ENCODE peak calls at places on chromosomes 1 and 21, in nine cellular contexts. E is dorsolateral prefrontal cortex, L is tibial nerve, J is IMR-90, W is OCI-LY7, U is upper lobe of right lung, C is HCT116, F is thyroid gland, O is endothelial cell. G is an unnamed sample.

GRCh38 chr1:248837045-248837793 is 805 bp upstream of the ZNF672 start:
- DNase-seq in J (no peak), L (no peak), O (no peak), C (no peak), F (no peak), E (no peak), W (no peak), U (no peak), G (no peak)

GRCh38 chr1:47967868-47968267 is 29.3 kb downstream of the TRABD2B start:
- DNase-seq in F (no peak), J (no peak), O (no peak), L (no peak), W (no peak), C (no peak), E (no peak), U (no peak), G (no peak)

GRCh38 chr21:45836268-45836655 is 145.3 kb upstream of the COL6A1 start:
- DNase-seq in O (no peak), W (no peak), U (no peak), E (no peak), C (no peak), L (no peak), J (peak), F (no peak), G (no peak)

GRCh38 chr1:1304331-1305299 is 3.1 kb downstream of the ACAP3 start:
- DNase-seq in O (peak), J (peak), C (no peak), E (peak), U (no peak), W (no peak), L (peak), F (peak), G (peak)

GRCh38 chr1:188715566-188715965 is 1762.1 kb downstream of the BRINP3 start:
- DNase-seq in E (no peak), F (no peak), O (no peak), U (no peak), W (no peak), C (peak), J (no peak), L (no peak), G (no peak)

GRCh38 chr1:151340870-151341754 is 5.9 kb downstream of the RFX5 start:
- DNase-seq in O (peak), E (no peak), F (peak), U (no peak), C (peak), J (peak), W (peak), L (no peak), G (no peak)

GRCh38 chr1:29240400-29240837 is 4.1 kb downstream of the PTPRU start:
- DNase-seq in O (peak), U (no peak), F (no peak), C (no peak), L (no peak), W (no peak), J (no peak), E (no peak), G (no peak)

GRCh38 chr1:19635646-19636045 is 8.5 kb upstream of the NBL1 start:
- DNase-seq in J (peak), L (no peak), W (no peak), E (no peak), U (peak), F (no peak), C (no peak), O (no peak), G (peak)

GRCh38 chr1:157307491-157307890 is 169.3 kb upstream of the ETV3 start:
- DNase-seq in L (no peak), O (no peak), F (no peak), W (no peak), E (no peak), J (no peak), U (no peak), C (no peak), G (no peak)

GRCh38 chr1:202567747-202568146 is 142.5 kb downstream of the SYT2 start:
- DNase-seq in F (no peak), W (no peak), U (no peak), E (no peak), L (no peak), O (no peak), J (no peak), C (no peak), G (no peak)

GRCh38 chr1:2921970-2922686 is 99.1 kb upstream of the ACTRT2 start:
- DNase-seq in O (no peak), W (peak), C (peak), F (peak), U (no peak), L (no peak), E (no peak), J (no peak), G (no peak)

GRCh38 chr1:171313835-171314320 is at the start of gene FMO4:
- DNase-seq in J (peak), F (peak), U (peak), C (peak), L (peak), W (peak), O (peak), E (peak), G (peak)

GRCh38 chr1:60874703-60875102 is 207.7 kb upstream of the NFIA start:
- DNase-seq in F (no peak), C (peak), O (no peak), W (no peak), E (no peak), J (peak), U (no peak), L (no peak), G (no peak)

GRCh38 chr1:35644204-35644603 is 2.9 kb upstream of the PSMB2 start:
- DNase-seq in L (no peak), E (no peak), F (no peak), J (no peak), U (no peak), C (no peak), W (no peak), O (no peak), G (no peak)

GRCh38 chr1:29406814-29407213 is 170.5 kb downstream of the PTPRU start:
- DNase-seq in O (no peak), L (no peak), J (no peak), E (no peak), C (no peak), U (no peak), F (no peak), W (no peak), G (no peak)

GRCh38 chr1:183226963-183227362 is 40.9 kb downstream of the LAMC2 start:
- DNase-seq in W (no peak), J (no peak), E (no peak), F (no peak), C (no peak), L (no peak), O (no peak), U (no peak), G (no peak)

GRCh38 chr1:156853761-156854160 is 5.2 kb downstream of the INSRR start:
- DNase-seq in L (no peak), E (no peak), W (no peak), J (no peak), U (no peak), F (no peak), O (no peak), C (no peak), G (no peak)

GRCh38 chr1:218479436-218480115 is 134.4 kb downstream of the TGFB2 start:
- DNase-seq in L (no peak), E (no peak), F (no peak), O (no peak), W (no peak), C (no peak), J (peak), U (no peak), G (no peak)

GRCh38 chr21:25639167-25639921 is at the start of gene JAM2:
- DNase-seq in L (peak), E (no peak), F (peak), U (peak), C (no peak), O (peak), J (peak), W (peak), G (peak)

GRCh38 chr1:156600733-156601121 is 552 bp downstream of the GPATCH4 start:
- DNase-seq in F (no peak), J (no peak), E (peak), W (no peak), L (no peak), C (no peak), U (peak), O (no peak), G (no peak)

GRCh38 chr1:244118087-244118761 is 67.1 kb downstream of the ZBTB18 start:
- DNase-seq in L (no peak), F (no peak), U (no peak), E (no peak), J (no peak), C (no peak), W (no peak), O (no peak), G (no peak)

GRCh38 chr1:62103880-62104279 is 90.8 kb upstream of the L1TD1 start:
- DNase-seq in U (no peak), F (no peak), J (no peak), E (no peak), L (no peak), C (no peak), W (no peak), O (no peak), G (no peak)

GRCh38 chr1:215777370-215777925 is 210.3 kb downstream of the KCTD3 start:
- DNase-seq in L (no peak), W (no peak), C (no peak), E (no peak), O (no peak), J (peak), U (no peak), F (no peak), G (no peak)

GRCh38 chr1:210741564-210741963 is 392.4 kb downstream of the KCNH1 start:
- DNase-seq in U (no peak), L (no peak), O (no peak), W (no peak), J (no peak), E (no peak), C (no peak), F (no peak), G (no peak)

GRCh38 chr1:210747112-210747511 is 386.8 kb downstream of the KCNH1 start:
- DNase-seq in E (no peak), J (no peak), C (no peak), U (no peak), L (no peak), F (no peak), W (no peak), O (no peak), G (no peak)

GRCh38 chr1:210746024-210746423 is 387.9 kb downstream of the KCNH1 start:
- DNase-seq in L (no peak), O (no peak), E (no peak), J (no peak), W (no peak), C (no peak), F (no peak), U (no peak), G (no peak)

GRCh38 chr1:210739627-210740026 is 394.3 kb downstream of the KCNH1 start:
- DNase-seq in O (no peak), F (no peak), U (no peak), E (no peak), J (peak), L (no peak), W (no peak), C (no peak), G (no peak)

GRCh38 chr1:210743038-210743437 is 390.9 kb downstream of the KCNH1 start:
- DNase-seq in C (no peak), F (no peak), E (no peak), O (no peak), L (no peak), W (no peak), U (no peak), J (no peak), G (no peak)
- TF ChIP-seq CTCF in C (no peak), F (no peak), E (no peak), O (no peak), L (no peak), W (no peak), U (no peak), J (no peak), G (no peak)

GRCh38 chr1:241485554-241485992 is 34.0 kb downstream of the FH start:
- DNase-seq in W (peak), C (peak), L (no peak), E (no peak), U (no peak), J (peak), F (no peak), O (no peak), G (no peak)
- TF ChIP-seq CTCF in W (peak), C (peak), L (no peak), E (no peak), U (peak), J (peak), F (no peak), O (peak), G (no peak)

GRCh38 chr1:117339866-117340357 is 27.3 kb upstream of the MAN1A2 start:
- DNase-seq in F (peak), L (no peak), E (no peak), U (no peak), C (peak), J (peak), O (no peak), W (peak), G (no peak)
- TF ChIP-seq CTCF in F (no peak), L (no peak), E (no peak), U (no peak), C (no peak), J (peak), O (no peak), W (peak), G (no peak)

GRCh38 chr1:17370618-17371017 is 1.4 kb upstream of the PADI6 start:
- DNase-seq in F (no peak), C (peak), L (no peak), J (no peak), E (no peak), W (no peak), U (no peak), O (no peak), G (no peak)
- TF ChIP-seq CTCF in F (no peak), C (peak), L (no peak), J (no peak), E (no peak), W (peak), U (no peak), O (peak), G (no peak)

G was measured in sigmoid colon.